ENCODE peak calls at places on chromosomes 2 and 18, in five cellular contexts. Z, T, W, U and N are unnamed samples.

GRCh38 chr2:10922307-10923006 is 10.7 kb downstream of the KCNF1 start:
- DNase-seq in Z (no peak), W (no peak), U (no peak), T (no peak), N (no peak)

GRCh38 chr2:112985090-112985489 is 7.3 kb downstream of the IL36G start:
- DNase-seq in Z (no peak), T (no peak), U (no peak), W (no peak), N (no peak)

GRCh38 chr2:18169121-18169786 is 290.8 kb downstream of the KCNS3 start:
- DNase-seq in T (no peak), W (no peak), U (no peak), Z (peak; percentile 50), N (no peak)

GRCh38 chr2:149313512-149313972 is 16.8 kb upstream of the LYPD6 start:
- DNase-seq in T (peak; percentile 15), W (peak; percentile 40), Z (peak; percentile 74), U (peak; percentile 27), N (no peak)

GRCh38 chr2:40242315-40242714 is 209.6 kb downstream of the SLC8A1 start:
- DNase-seq in T (no peak), Z (no peak), W (no peak), U (no peak), N (no peak)

GRCh38 chr2:1731512-1731962 is 12.8 kb downstream of the PXDN start:
- DNase-seq in T (no peak), U (no peak), W (no peak), Z (no peak), N (peak; percentile 61)

GRCh38 chr2:234885884-234886283 is 65.9 kb upstream of the SH3BP4 start:
- DNase-seq in T (no peak), W (no peak), U (no peak), Z (no peak), N (no peak)

GRCh38 chr2:10721344-10722251 is at the start of gene ATP6V1C2:
- DNase-seq in Z (no peak), W (no peak), U (peak; percentile 45), T (no peak), N (no peak)

GRCh38 chr2:31384771-31385276 is 29.7 kb downstream of the XDH start:
- DNase-seq in T (no peak), U (no peak), W (peak; percentile 45), Z (no peak), N (no peak)

GRCh38 chr2:216478151-216478550 is 20.5 kb upstream of the RPL37A start:
- DNase-seq in Z (peak; percentile 70), U (no peak), T (no peak), W (peak; percentile 50), N (no peak)

GRCh38 chr2:80105020-80105419 is 199.5 kb downstream of the LRRTM1 start:
- DNase-seq in U (no peak), W (no peak), Z (no peak), T (no peak), N (no peak)

GRCh38 chr2:197360744-197361156 is 50.2 kb upstream of the ANKRD44 start:
- DNase-seq in U (no peak), T (no peak), W (no peak), Z (peak; percentile 35), N (no peak)

GRCh38 chr2:96115631-96116423 is 544 bp downstream of the ADRA2B start:
- DNase-seq in U (no peak), W (no peak), Z (no peak), T (no peak), N (no peak)

GRCh38 chr2:37623409-37623808 is 48.0 kb downstream of the CDC42EP3 start:
- DNase-seq in U (no peak), W (no peak), Z (no peak), T (no peak), N (no peak)

GRCh38 chr18:79379931-79380815 is 15.6 kb upstream of the NFATC1 start:
- DNase-seq in U (no peak), Z (no peak), W (no peak), T (no peak), N (no peak)

GRCh38 chr18:47745227-47745626 is 185.2 kb downstream of the SMAD2 start:
- DNase-seq in U (no peak), T (no peak), W (no peak), Z (no peak), N (peak; percentile 32)

GRCh38 chr18:52607985-52608384 is 268.0 kb downstream of the DCC start:
- DNase-seq in W (no peak), T (no peak), Z (no peak), U (no peak), N (no peak)

GRCh38 chr2:196259507-196260481 is 88.4 kb upstream of the STK17B start:
- DNase-seq in Z (no peak), W (no peak), U (no peak), T (no peak), N (no peak)

GRCh38 chr2:217943379-217944321 is 59.1 kb downstream of the TNS1 start:
- DNase-seq in W (peak; percentile 4), Z (peak; percentile 53), T (no peak), U (peak; percentile 90), N (peak; percentile 88)

GRCh38 chr18:2805970-2806943 is 40.5 kb upstream of the EMILIN2 start:
- DNase-seq in W (no peak), Z (no peak), T (no peak), U (no peak), N (no peak)

GRCh38 chr2:215772634-215773563 is 240.5 kb downstream of the MREG start:
- DNase-seq in Z (no peak), W (no peak), T (no peak), U (no peak), N (no peak)

GRCh38 chr2:74424139-74424992 is 2.8 kb downstream of the WDR54 start:
- DNase-seq in U (no peak), Z (no peak), T (no peak), W (no peak), N (no peak)

GRCh38 chr2:83143946-83144345 is 1315.1 kb downstream of the SUCLG1 start:
- DNase-seq in Z (no peak), W (no peak), T (no peak), U (no peak), N (no peak)

GRCh38 chr2:24919100-24919976 is 699 bp downstream of the ADCY3 start:
- DNase-seq in U (no peak), T (no peak), Z (peak; percentile 29), W (no peak), N (no peak)

GRCh38 chr18:45755936-45756335 is 32.0 kb downstream of the SLC14A1 start:
- DNase-seq in U (peak; percentile 65), Z (peak; percentile 73), W (no peak), T (no peak), N (peak; percentile 73)

GRCh38 chr2:182300603-182301002 is 126.2 kb downstream of the PDE1A start:
- DNase-seq in Z (peak; percentile 17), U (no peak), T (no peak), W (no peak), N (no peak)

GRCh38 chr18:50695431-50696176 is 124.2 kb downstream of the MRO start:
- DNase-seq in U (no peak), Z (no peak), W (no peak), T (no peak), N (no peak)

GRCh38 chr18:46053368-46054095 is 18.5 kb downstream of the PSTPIP2 start:
- DNase-seq in Z (no peak), W (no peak), U (no peak), T (no peak), N (no peak)

GRCh38 chr2:42168459-42169099 is 574 bp upstream of the EML4 start:
- DNase-seq in U (no peak), T (no peak), W (no peak), Z (no peak), N (no peak)

DNA sequence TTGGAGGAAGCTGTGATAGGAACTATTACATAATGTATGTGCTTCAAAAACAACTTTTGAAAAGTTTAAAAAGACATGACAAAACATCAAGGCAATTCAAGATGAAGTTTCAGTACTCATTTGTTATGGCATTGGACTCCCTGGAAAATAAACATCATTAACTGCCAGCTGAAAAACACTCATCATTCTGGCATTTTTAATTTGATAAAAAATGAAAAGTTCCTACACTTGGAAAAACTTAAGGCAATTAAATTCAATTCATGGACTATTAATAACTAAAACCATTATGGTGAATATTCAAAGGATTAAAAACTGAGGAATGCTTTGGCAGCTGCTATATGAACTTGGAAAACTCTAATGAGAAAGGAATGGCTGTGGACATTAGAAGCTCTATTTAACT is 8.5 kb downstream of the TYW5 start:
- DNase-seq in W (no peak), T (no peak), U (no peak), Z (no peak), N (no peak)
- H3K36me3 ChIP-seq in W (peaks cover 20% of the 10 kb centered on the region), T (peaks cover 27% of the 10 kb centered on the region), U (no peaks in the 10 kb centered on the region), Z (peaks cover 16% of the 10 kb centered on the region), N (peaks cover 20% of the 10 kb centered on the region)

GRCh38 chr2:169808211-169808610 is 9.5 kb downstream of the SSB start:
- DNase-seq in T (no peak), U (no peak), Z (no peak), W (no peak), N (no peak)
- H3K36me3 ChIP-seq in T (peaks cover 55% of the 10 kb centered on the region), U (no peaks in the 10 kb centered on the region), Z (peaks cover 82% of the 10 kb centered on the region), W (peaks cover 63% of the 10 kb centered on the region), N (peaks cover 79% of the 10 kb centered on the region)

GRCh38 chr2:71393216-71393615 is 60.1 kb upstream of the DYSF start:
- DNase-seq in U (no peak), T (no peak), W (no peak), Z (no peak), N (no peak)
- H3K36me3 ChIP-seq in U (no peaks in the 10 kb centered on the region), T (peaks cover 30% of the 10 kb centered on the region), W (peaks cover 36% of the 10 kb centered on the region), Z (peaks cover 64% of the 10 kb centered on the region), N (peaks cover 68% of the 10 kb centered on the region)

DNA sequence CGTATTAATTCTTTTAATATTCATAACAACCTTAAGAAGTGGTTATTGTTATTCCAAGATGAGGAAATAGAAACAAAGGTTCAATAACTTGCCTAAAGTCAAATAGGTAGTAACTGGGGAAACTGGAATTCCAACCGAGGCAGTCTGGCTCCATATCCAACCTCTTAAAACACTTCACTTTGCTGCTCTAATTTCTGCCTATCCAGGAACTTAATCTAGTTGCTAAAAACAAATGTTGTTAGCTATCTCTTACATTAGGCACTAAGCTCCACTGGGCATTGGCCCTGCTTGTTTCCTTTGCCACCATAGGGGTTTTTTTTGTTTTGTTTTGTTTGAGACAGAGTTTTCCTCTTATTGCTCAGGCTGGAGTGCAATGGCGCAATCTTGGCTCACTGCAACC is 24.8 kb downstream of the ERLEC1 start:
- DNase-seq in U (no peak), Z (no peak), W (no peak), T (no peak), N (no peak)
- H3K36me3 ChIP-seq in U (no peaks in the 10 kb centered on the region), Z (peaks cover 45% of the 10 kb centered on the region), W (peaks cover 16% of the 10 kb centered on the region), T (peaks cover 32% of the 10 kb centered on the region), N (peaks cover 68% of the 10 kb centered on the region)